ENCODE peak calls at places on chromosomes 1 and 21, in ten cellular contexts. R is right lobe of liver; J is heart right ventricle; Y is colonic mucosa; F is adrenal gland; S is GM23248; N is GM23338; U is psoas muscle; T is left lung; I is CD8-positive, alpha-beta memory T cell. Z is an unnamed sample. For H3K27me3, the result is how much of the 10 kb centered on the place peaks cover.

GRCh38 chr1:199859525-199859924 is 168.0 kb upstream of the NR5A2 start:
- DNase-seq in R (no peak), J (peak), Y (no peak), F (peak), S (peak), N (no peak), U (no peak), T (no peak), I (no peak), Z (peak)

GRCh38 chr1:53524428-53525400 is 65.5 kb downstream of the DMRTB1 start:
- DNase-seq in R (no peak), J (peak), Y (no peak), F (peak), S (no peak), N (no peak), U (peak), T (no peak), I (no peak), Z (no peak)

GRCh38 chr1:84960371-84960770 is 36.5 kb downstream of the MCOLN2 start:
- DNase-seq in R (no peak), J (no peak), Y (no peak), F (peak), S (peak), N (no peak), U (no peak), T (no peak), I (no peak), Z (peak)

GRCh38 chr1:64006276-64007051 is 197.0 kb upstream of the UBE2U start:
- DNase-seq in R (no peak), J (no peak), Y (no peak), F (peak), S (peak), N (no peak), U (no peak), T (no peak), I (no peak), Z (peak)

GRCh38 chr1:155009742-155010141 is 7.1 kb downstream of the ZBTB7B start:
- DNase-seq in R (peak), J (no peak), Y (no peak), F (no peak), S (no peak), N (no peak), U (no peak), T (no peak), I (no peak), Z (no peak)

GRCh38 chr1:19065526-19066247 is 109.2 kb upstream of the IFFO2 start:
- DNase-seq in R (peak), J (no peak), Y (no peak), F (no peak), S (no peak), N (no peak), U (no peak), T (peak), I (no peak), Z (no peak)

GRCh38 chr1:94306521-94306920 is 69.1 kb upstream of the ARHGAP29 start:
- DNase-seq in R (no peak), J (no peak), Y (no peak), F (no peak), S (no peak), N (no peak), U (no peak), T (no peak), I (no peak), Z (no peak)

GRCh38 chr21:18877932-18878331 is 474.3 kb upstream of the TMPRSS15 start:
- DNase-seq in R (no peak), J (no peak), Y (no peak), F (no peak), S (no peak), N (no peak), U (no peak), T (no peak), I (no peak), Z (no peak)

GRCh38 chr1:40662864-40663263 is 2.6 kb downstream of the RIMS3 start:
- DNase-seq in R (no peak), J (no peak), Y (no peak), F (peak), S (peak), N (no peak), U (no peak), T (no peak), I (no peak), Z (peak)

GRCh38 chr1:244800821-244801220 is 34.6 kb upstream of the COX20 start:
- DNase-seq in R (no peak), J (no peak), Y (no peak), F (no peak), S (no peak), N (no peak), U (no peak), T (no peak), I (no peak), Z (no peak)

GRCh38 chr21:42925114-42925907 is at the start of gene ERVH48-1:
- DNase-seq in R (no peak), J (no peak), Y (no peak), F (no peak), S (no peak), N (peak), U (no peak), T (peak), I (no peak), Z (no peak)

GRCh38 chr1:156691665-156692408 is 13.5 kb downstream of the CRABP2 start:
- DNase-seq in R (no peak), J (no peak), Y (no peak), F (no peak), S (peak), N (peak), U (no peak), T (peak), I (no peak), Z (peak)

GRCh38 chr21:39613029-39613934 is 542 bp downstream of the B3GALT5 start:
- DNase-seq in R (no peak), J (no peak), Y (no peak), F (no peak), S (no peak), N (no peak), U (no peak), T (no peak), I (no peak), Z (no peak)

GRCh38 chr1:74729741-74730478 is 2.9 kb downstream of the CRYZ start:
- DNase-seq in R (peak), J (no peak), Y (no peak), F (no peak), S (peak), N (no peak), U (no peak), T (no peak), I (no peak), Z (peak)

GRCh38 chr1:155272466-155273133 is 704 bp downstream of the CLK2 start:
- DNase-seq in R (no peak), J (no peak), Y (no peak), F (peak), S (peak), N (no peak), U (no peak), T (no peak), I (no peak), Z (peak)

GRCh38 chr21:14943636-14944035 is 121.2 kb downstream of the NRIP1 start:
- DNase-seq in R (no peak), J (no peak), Y (no peak), F (no peak), S (no peak), N (no peak), U (no peak), T (no peak), I (no peak), Z (no peak)

GRCh38 chr1:59678809-59679228 is 135.9 kb upstream of the HOOK1 start:
- DNase-seq in R (no peak), J (no peak), Y (no peak), F (no peak), S (peak), N (no peak), U (no peak), T (no peak), I (no peak), Z (no peak)

GRCh38 chr1:185850366-185850765 is 116.2 kb downstream of the HMCN1 start:
- DNase-seq in R (no peak), J (no peak), Y (no peak), F (no peak), S (peak), N (peak), U (no peak), T (no peak), I (no peak), Z (no peak)

GRCh38 chr1:156502749-156503671 is 2.4 kb upstream of the MEF2D start:
- DNase-seq in R (no peak), J (peak), Y (peak), F (peak), S (peak), N (peak), U (peak), T (peak), I (no peak), Z (peak)

GRCh38 chr1:210259496-210259895 is 26.9 kb downstream of the SERTAD4 start:
- DNase-seq in R (no peak), J (no peak), Y (no peak), F (no peak), S (peak), N (no peak), U (no peak), T (no peak), I (no peak), Z (peak)

GRCh38 chr1:27403065-27403726 is 10.8 kb downstream of the GPR3 start:
- DNase-seq in R (peak), J (peak), Y (peak), F (peak), S (peak), N (peak), U (peak), T (no peak), I (peak), Z (no peak)

GRCh38 chr1:22846453-22846852 is 126.2 kb downstream of the LACTBL1 start:
- DNase-seq in R (no peak), J (no peak), Y (no peak), F (no peak), S (no peak), N (no peak), U (peak), T (peak), I (no peak), Z (no peak)

GRCh38 chr1:20530261-20530660 is 22.1 kb upstream of the FAM43B start:
- DNase-seq in R (no peak), J (no peak), Y (no peak), F (no peak), S (no peak), N (no peak), U (no peak), T (no peak), I (no peak), Z (no peak)
- H3K27ac ChIP-seq in R (no peak), J (no peak), Y (no peak), F (no peak), S (no peak), N (no peak), U (no peak), T (no peak), I (no peak), Z (no peak)

DNA sequence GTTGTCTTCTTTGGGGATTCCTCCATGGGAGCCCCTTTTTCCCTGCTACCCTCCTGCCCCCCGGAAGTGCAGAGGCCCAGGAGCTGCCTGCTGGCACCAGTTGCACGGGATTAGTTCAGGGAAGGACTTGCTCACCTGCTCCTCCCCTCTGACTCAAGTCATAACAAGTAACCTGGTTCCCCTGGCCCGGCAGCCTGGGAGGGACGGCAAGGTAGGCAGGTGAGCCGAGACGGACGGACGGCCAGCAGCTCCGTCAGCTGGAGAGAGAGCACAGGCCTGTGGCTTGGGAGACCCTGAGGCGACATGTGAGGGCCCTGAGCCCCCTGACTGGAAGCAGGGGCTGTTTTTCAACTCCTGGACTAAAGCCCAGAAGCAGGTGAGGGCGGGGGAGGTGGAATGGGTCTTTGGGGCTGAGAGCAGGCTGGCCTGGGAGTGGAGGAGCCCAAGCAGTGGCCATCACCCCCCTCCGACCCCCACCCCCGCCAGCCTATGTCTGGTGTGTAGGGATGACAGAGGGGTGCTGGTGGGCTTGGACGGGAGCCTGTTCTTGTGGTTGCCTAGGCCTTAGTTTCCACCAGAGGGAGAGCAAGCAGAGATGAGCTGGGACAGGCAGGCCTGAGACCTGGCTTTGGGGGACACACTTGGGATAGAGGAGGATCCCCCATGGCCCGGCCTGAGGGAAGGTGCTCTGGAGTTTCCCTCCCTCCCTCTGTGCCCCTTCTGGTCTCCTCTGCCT is at the start of gene INAVA:
- DNase-seq in R (no peak), J (no peak), Y (peak), F (no peak), S (no peak), N (peak), U (no peak), T (peak), I (no peak), Z (peak)
- H3K27me3 ChIP-seq in R (under half), J (under half), Y (under half), F (under half), S (under half), N (under half), U (under half), T (under half), I (under half), Z (under half)

GRCh38 chr1:172470149-172470548 is 26.3 kb upstream of the PIGC start:
- DNase-seq in R (no peak), J (no peak), Y (no peak), F (no peak), S (no peak), N (no peak), U (no peak), T (no peak), I (no peak), Z (no peak)
- H3K27ac ChIP-seq in R (no peak), J (no peak), Y (no peak), F (no peak), S (no peak), N (no peak), U (no peak), T (no peak), I (no peak), Z (no peak)

DNA sequence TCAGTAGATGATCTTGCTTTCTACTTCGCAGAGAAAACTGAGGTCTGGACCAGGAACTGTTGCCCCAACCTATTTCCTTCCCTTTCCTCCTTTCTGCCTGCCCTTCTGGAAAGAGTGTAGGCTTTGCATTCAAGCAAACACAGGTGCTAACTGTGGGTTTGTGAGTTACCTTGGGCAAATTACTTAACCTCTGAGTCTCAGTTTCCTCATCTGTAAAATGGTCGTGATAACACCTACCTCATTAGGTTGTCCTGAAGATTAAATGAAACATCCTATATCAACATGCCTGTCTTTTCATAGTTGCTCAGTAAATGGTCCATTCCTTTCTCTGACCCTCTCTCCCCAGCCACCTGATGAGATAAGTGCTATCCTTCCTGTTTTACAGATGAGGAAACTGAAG is 9.5 kb upstream of the BLACAT1 start:
- DNase-seq in R (no peak), J (no peak), Y (no peak), F (no peak), S (no peak), N (no peak), U (no peak), T (no peak), I (no peak), Z (no peak)
- H3K27me3 ChIP-seq in R (under half), J (half or more), Y (under half), F (under half), S (half or more), N (under half), U (under half), T (under half), I (under half), Z (half or more)

GRCh38 chr1:11650331-11650991 is 3.8 kb downstream of the FBXO2 start:
- DNase-seq in R (peak), J (peak), Y (peak), F (peak), S (peak), N (peak), U (peak), T (peak), I (peak), Z (no peak)

GRCh38 chr1:11648732-11649158 is 5.5 kb downstream of the FBXO2 start:
- DNase-seq in R (peak), J (no peak), Y (peak), F (peak), S (peak), N (peak), U (no peak), T (no peak), I (peak), Z (no peak)

GRCh38 chr1:11649237-11649623 is 5.0 kb downstream of the FBXO2 start:
- DNase-seq in R (peak), J (no peak), Y (no peak), F (no peak), S (no peak), N (no peak), U (no peak), T (no peak), I (no peak), Z (no peak)

GRCh38 chr1:11651017-11651416 is 3.2 kb downstream of the FBXO2 start:
- DNase-seq in R (no peak), J (no peak), Y (no peak), F (no peak), S (no peak), N (no peak), U (no peak), T (no peak), I (no peak), Z (no peak)

GRCh38 chr1:11649624-11650330 is 4.5 kb downstream of the FBXO2 start:
- DNase-seq in R (peak), J (no peak), Y (no peak), F (peak), S (no peak), N (no peak), U (no peak), T (peak), I (no peak), Z (no peak)
- H3K27ac ChIP-seq in R (peak), J (peak), Y (no peak), F (no peak), S (no peak), N (no peak), U (no peak), T (no peak), I (no peak), Z (no peak)

DNA sequence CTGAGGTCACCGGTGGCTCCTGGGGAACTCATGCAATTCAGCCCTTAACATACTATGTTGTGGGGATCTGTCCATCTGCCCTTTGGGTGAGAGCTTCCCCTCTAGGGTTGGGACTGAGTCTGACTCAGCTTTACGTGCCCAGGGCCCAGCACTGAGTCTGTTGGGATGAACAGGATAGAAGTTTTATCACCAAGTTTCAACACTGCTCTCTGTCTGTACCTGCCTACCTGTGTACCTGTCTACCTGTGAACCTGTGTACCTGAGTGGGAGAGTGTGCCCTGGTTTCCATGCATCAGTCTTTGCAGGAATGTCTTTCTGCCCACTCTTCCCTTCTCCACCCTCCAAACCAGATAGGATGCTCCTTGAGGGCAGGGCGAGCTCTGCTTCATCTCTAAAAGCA is 90.6 kb upstream of the POU3F1 start:
- DNase-seq in R (no peak), J (no peak), Y (no peak), F (no peak), S (no peak), N (no peak), U (no peak), T (no peak), I (no peak), Z (peak)
- H3K27me3 ChIP-seq in R (under half), J (half or more), Y (under half), F (under half), S (under half), N (under half), U (under half), T (under half), I (under half), Z (under half)

GRCh38 chr1:145784409-145784808 is 39.5 kb downstream of the RNF115 start:
- DNase-seq in R (no peak), J (no peak), Y (no peak), F (no peak), S (no peak), N (no peak), U (no peak), T (no peak), I (no peak), Z (no peak)
- H3K27ac ChIP-seq in R (no peak), J (peak), Y (no peak), F (no peak), S (no peak), N (no peak), U (peak), T (no peak), I (no peak), Z (no peak)